ENCODE peak calls at places on chromosomes 4 and X, in four cellular contexts. One of them, this sample, is unnamed.

GRCh38 chr4:170423137-170423536 is 333.4 kb upstream of the AADAT start:
- DNase-seq in K562: no peak
- DNase-seq in tibial nerve: no peak
- DNase-seq in sigmoid colon: no peak
- DNase-seq in this sample: no peak

GRCh38 chrX:65821721-65822496 is 154.5 kb downstream of the MSN start:
- DNase-seq in tibial nerve: no peak
- DNase-seq in K562: no peak
- DNase-seq in sigmoid colon: no peak
- DNase-seq in this sample: peak; percentile 53

GRCh38 chr4:25234390-25235367 is 846 bp downstream of the PI4K2B start:
- DNase-seq in sigmoid colon: peak; percentile 69
- DNase-seq in K562: peak; percentile 71
- DNase-seq in tibial nerve: peak; percentile 41
- DNase-seq in this sample: peak; percentile 42

GRCh38 chr4:710116-710515 is 4.5 kb downstream of the PCGF3 start:
- DNase-seq in sigmoid colon: peak; percentile 61
- DNase-seq in tibial nerve: no peak
- DNase-seq in K562: no peak
- DNase-seq in this sample: no peak

GRCh38 chr4:57129477-57129876 is 19.3 kb upstream of the IGFBP7 start:
- DNase-seq in sigmoid colon: no peak
- DNase-seq in K562: no peak
- DNase-seq in tibial nerve: no peak
- DNase-seq in this sample: no peak

GRCh38 chrX:11125079-11125478 is 13.9 kb downstream of the HCCS start:
- DNase-seq in tibial nerve: no peak
- DNase-seq in K562: no peak
- DNase-seq in sigmoid colon: no peak
- DNase-seq in this sample: no peak

GRCh38 chrX:37796805-37797204 is 16.9 kb downstream of the CYBB start:
- DNase-seq in sigmoid colon: no peak
- DNase-seq in K562: no peak
- DNase-seq in tibial nerve: no peak
- DNase-seq in this sample: peak; percentile 15

GRCh38 chr4:109078724-109079123 is 223.7 kb downstream of the COL25A1 start:
- DNase-seq in K562: no peak
- DNase-seq in tibial nerve: peak; percentile 12
- DNase-seq in sigmoid colon: no peak
- DNase-seq in this sample: no peak

GRCh38 chr4:121656269-121656641 is 40.5 kb downstream of the ANXA5 start:
- DNase-seq in K562: peak; percentile 64
- DNase-seq in tibial nerve: peak; percentile 75
- DNase-seq in sigmoid colon: no peak
- DNase-seq in this sample: peak; percentile 10

GRCh38 chr4:70688795-70689231 is 481 bp downstream of the UTP3 start:
- DNase-seq in K562: peak; percentile 52
- DNase-seq in tibial nerve: no peak
- DNase-seq in sigmoid colon: no peak
- DNase-seq in this sample: peak; percentile 11

GRCh38 chr4:41185614-41186609 is 28.4 kb downstream of the APBB2 start:
- DNase-seq in sigmoid colon: no peak
- DNase-seq in tibial nerve: no peak
- DNase-seq in K562: no peak
- DNase-seq in this sample: no peak

GRCh38 chr4:77154074-77154473 is 2.9 kb upstream of the CCNG2 start:
- DNase-seq in K562: no peak
- DNase-seq in tibial nerve: no peak
- DNase-seq in sigmoid colon: no peak
- DNase-seq in this sample: no peak

GRCh38 chrX:70455366-70456202 is 10.9 kb downstream of the DLG3 start:
- DNase-seq in sigmoid colon: no peak
- DNase-seq in K562: no peak
- DNase-seq in tibial nerve: no peak
- DNase-seq in this sample: peak; percentile 54

GRCh38 chr4:127622621-127622922 is 10.2 kb upstream of the INTU start:
- DNase-seq in K562: no peak
- DNase-seq in sigmoid colon: no peak
- DNase-seq in tibial nerve: no peak
- DNase-seq in this sample: no peak

GRCh38 chr4:188942606-188943005 is 803.4 kb downstream of the TRIML1 start:
- DNase-seq in K562: no peak
- DNase-seq in tibial nerve: no peak
- DNase-seq in sigmoid colon: no peak
- DNase-seq in this sample: no peak

GRCh38 chr4:30722092-30722915 is 2.1 kb downstream of the PCDH7 start:
- DNase-seq in sigmoid colon: peak; percentile 67
- DNase-seq in K562: no peak
- DNase-seq in tibial nerve: no peak
- DNase-seq in this sample: no peak

DNA sequence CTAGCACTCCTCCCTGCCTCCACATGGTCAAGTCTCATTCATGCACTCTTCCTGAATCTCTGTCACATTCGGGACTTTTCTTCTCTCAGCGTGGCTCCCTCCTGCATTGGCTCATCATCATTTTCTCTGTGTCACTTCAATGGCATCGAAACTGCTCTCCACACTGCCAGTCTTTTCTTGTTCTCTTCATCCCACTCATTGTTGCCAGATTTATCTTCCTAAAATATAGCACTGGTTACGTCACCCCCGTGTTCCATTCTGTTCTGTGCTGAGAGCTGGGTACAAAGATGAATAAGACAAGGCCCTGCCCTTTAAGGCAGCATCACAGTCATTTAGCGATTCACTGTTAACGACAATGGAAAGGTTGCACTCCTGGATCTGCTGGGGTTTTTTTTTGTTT is 174.4 kb upstream of the TBC1D9 start:
- DNase-seq in K562: no peak
- DNase-seq in tibial nerve: no peak
- DNase-seq in sigmoid colon: peak; percentile 71
- DNase-seq in this sample: no peak
- TF ChIP-seq EP300 in K562: no peak
- TF ChIP-seq EP300 in tibial nerve: no peak
- TF ChIP-seq EP300 in sigmoid colon: no peak
- TF ChIP-seq EP300 in this sample: no peak

GRCh38 chr4:93396274-93396673 is 432.3 kb upstream of the ATOH1 start:
- DNase-seq in sigmoid colon: no peak
- DNase-seq in K562: no peak
- DNase-seq in tibial nerve: no peak
- DNase-seq in this sample: no peak
- H3K4me3 ChIP-seq in sigmoid colon: no peak overlapping the region
- H3K4me3 ChIP-seq in K562: no peak overlapping the region
- H3K4me3 ChIP-seq in tibial nerve: no peak overlapping the region
- H3K4me3 ChIP-seq in this sample: no peak overlapping the region

GRCh38 chr4:182204042-182204441 is 39.2 kb upstream of the TENM3 start:
- DNase-seq in K562: no peak
- DNase-seq in tibial nerve: no peak
- DNase-seq in sigmoid colon: no peak
- DNase-seq in this sample: no peak

GRCh38 chr4:182205293-182205692 is 37.9 kb upstream of the TENM3 start:
- DNase-seq in K562: no peak
- DNase-seq in tibial nerve: no peak
- DNase-seq in sigmoid colon: no peak
- DNase-seq in this sample: no peak

GRCh38 chr4:182202650-182203049 is 40.6 kb upstream of the TENM3 start:
- DNase-seq in K562: no peak
- DNase-seq in sigmoid colon: no peak
- DNase-seq in tibial nerve: no peak
- DNase-seq in this sample: no peak

GRCh38 chr4:182197611-182198010 is 45.6 kb upstream of the TENM3 start:
- DNase-seq in sigmoid colon: no peak
- DNase-seq in K562: no peak
- DNase-seq in tibial nerve: no peak
- DNase-seq in this sample: no peak

DNA sequence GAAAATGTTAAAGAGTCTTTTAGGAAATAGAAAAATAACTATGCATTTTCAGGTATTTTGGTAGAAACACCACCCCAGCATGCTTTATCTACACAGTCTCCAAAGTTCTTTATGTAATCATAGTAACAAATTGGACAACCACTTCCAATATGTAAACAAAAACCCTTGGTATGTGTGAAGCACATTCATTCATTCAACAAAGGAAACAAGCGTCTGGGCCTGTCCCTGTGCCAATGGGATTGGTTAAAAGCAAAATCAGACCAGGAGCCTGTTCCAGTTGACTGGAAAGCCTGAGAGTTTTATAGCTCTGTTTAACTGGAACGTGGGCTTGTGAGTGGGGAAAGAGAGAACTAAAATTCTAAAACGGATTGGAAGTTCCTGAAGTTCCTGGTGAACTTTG is 41.3 kb upstream of the TENM3 start:
- DNase-seq in sigmoid colon: no peak
- DNase-seq in tibial nerve: no peak
- DNase-seq in K562: no peak
- DNase-seq in this sample: no peak
- TF ChIP-seq EP300 in sigmoid colon: no peak
- TF ChIP-seq EP300 in tibial nerve: no peak
- TF ChIP-seq EP300 in K562: no peak
- TF ChIP-seq EP300 in this sample: no peak

GRCh38 chr4:144649646-144650045 is 3.7 kb downstream of the HHIP start:
- DNase-seq in tibial nerve: no peak
- DNase-seq in K562: no peak
- DNase-seq in sigmoid colon: no peak
- DNase-seq in this sample: no peak
- H3K4me3 ChIP-seq in tibial nerve: no peak overlapping the region
- H3K4me3 ChIP-seq in K562: no peak overlapping the region
- H3K4me3 ChIP-seq in sigmoid colon: no peak overlapping the region
- H3K4me3 ChIP-seq in this sample: no peak overlapping the region

DNA sequence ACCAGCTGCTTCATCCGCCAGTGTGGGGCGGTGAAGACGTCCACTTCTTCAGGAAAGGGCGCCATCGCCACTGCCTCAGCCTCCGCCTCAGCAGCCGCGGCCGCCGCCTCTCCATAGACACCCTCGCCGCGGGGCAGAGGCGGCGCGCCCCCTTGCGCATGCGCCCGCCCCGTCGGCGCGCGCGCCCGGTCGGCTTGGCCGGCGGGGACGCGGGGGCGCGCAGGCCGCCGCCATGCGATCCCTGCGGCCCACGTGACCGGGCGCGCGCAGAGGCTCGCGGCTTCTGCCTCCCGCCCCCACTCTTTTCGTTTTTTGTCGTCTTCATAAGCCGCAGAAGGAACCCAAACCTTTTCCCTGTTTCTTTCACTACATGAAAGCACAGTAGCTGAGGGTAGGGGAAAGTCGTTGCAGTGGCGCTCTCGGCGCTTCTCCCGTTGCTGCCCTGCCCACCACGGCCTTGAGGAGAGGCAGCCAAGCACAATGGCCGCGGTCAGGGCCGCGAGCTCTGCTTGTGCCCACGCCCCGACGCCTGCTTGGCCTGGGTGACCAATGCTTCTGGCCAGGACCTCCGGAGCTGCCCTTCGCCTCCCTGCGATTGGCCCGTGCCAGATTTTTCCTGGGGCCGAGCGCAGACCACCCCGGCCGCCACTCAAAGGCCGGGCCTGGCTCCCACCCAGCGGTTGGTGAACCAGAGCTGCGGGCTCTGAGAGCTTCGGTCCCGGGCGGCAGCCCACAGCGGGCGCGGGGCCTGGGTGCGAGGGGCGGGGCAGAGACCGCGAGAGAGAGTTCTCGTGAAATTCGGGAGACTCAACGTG is at the start of gene FBXL5:
- DNase-seq in K562: peak; percentile 88
- DNase-seq in sigmoid colon: peak; percentile 87
- DNase-seq in tibial nerve: peak; percentile 63
- DNase-seq in this sample: peak; percentile 83
- TF ChIP-seq EP300 in K562: no peak
- TF ChIP-seq EP300 in sigmoid colon: no peak
- TF ChIP-seq EP300 in tibial nerve: peak; percentile 94
- TF ChIP-seq EP300 in this sample: no peak

GRCh38 chr4:123892997-123893745 is 496.6 kb downstream of the SPRY1 start:
- DNase-seq in tibial nerve: peak; percentile 23
- DNase-seq in K562: no peak
- DNase-seq in sigmoid colon: no peak
- DNase-seq in this sample: no peak
- H3K4me3 ChIP-seq in tibial nerve: no peak overlapping the region
- H3K4me3 ChIP-seq in K562: no peak overlapping the region
- H3K4me3 ChIP-seq in sigmoid colon: no peak overlapping the region
- H3K4me3 ChIP-seq in this sample: no peak overlapping the region

DNA sequence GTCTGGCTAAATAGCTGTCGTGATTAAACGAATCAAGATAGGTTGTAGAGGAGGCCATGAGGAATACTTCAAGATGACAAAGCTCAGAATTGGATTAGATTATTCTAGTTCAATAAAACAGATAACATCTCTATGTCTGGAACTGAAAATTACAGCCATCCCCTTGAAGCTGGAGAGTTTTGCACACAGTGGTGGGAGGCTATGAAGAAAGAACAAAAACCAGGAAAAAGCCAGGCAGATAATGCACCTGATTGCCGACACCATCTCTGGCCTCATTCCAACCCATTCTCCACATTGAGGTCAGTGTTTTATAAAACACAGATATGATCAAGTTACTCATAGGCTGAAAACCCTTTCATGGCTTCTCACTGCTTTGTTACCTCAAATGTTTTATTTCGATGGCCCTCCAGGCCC is 188.3 kb downstream of the RASL11B start:
- DNase-seq in K562: no peak
- DNase-seq in sigmoid colon: no peak
- DNase-seq in tibial nerve: no peak
- DNase-seq in this sample: no peak
- TF ChIP-seq EP300 in K562: no peak
- TF ChIP-seq EP300 in sigmoid colon: no peak
- TF ChIP-seq EP300 in tibial nerve: no peak
- TF ChIP-seq EP300 in this sample: no peak

GRCh38 chrX:13622565-13622964 is 30.4 kb upstream of the TCEANC start:
- DNase-seq in sigmoid colon: no peak
- DNase-seq in tibial nerve: no peak
- DNase-seq in K562: no peak
- DNase-seq in this sample: no peak

DNA sequence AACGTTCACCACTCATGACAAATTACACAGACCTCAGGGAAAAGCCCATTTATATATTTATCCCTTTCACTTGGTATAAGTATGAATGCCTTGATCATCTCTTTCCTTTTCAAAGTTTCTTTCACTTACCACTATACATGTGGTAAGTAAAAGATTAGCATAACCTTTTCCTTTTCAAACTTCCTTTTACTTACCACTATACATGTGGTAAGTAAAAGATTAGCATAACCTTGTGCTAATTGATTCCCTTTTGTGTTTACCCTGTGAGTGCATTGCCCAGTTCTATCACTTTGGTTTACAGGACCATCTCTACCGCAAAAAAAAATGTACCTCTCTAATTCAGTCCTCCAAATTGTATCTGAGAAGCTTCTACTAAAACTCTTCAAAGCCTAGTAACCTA is 32.7 kb upstream of the TCEANC start:
- DNase-seq in sigmoid colon: no peak
- DNase-seq in tibial nerve: no peak
- DNase-seq in K562: no peak
- DNase-seq in this sample: no peak
- H3K4me3 ChIP-seq in sigmoid colon: no peak overlapping the region
- H3K4me3 ChIP-seq in tibial nerve: no peak overlapping the region
- H3K4me3 ChIP-seq in K562: no peak overlapping the region
- H3K4me3 ChIP-seq in this sample: no peak overlapping the region

This sample was measured in transverse colon.